ENCODE peak calls at places on chromosomes 5 and 9, in ten cellular contexts. One of them, this sample, is unnamed.

GRCh38 chr5:43000198-43000840 is 39.8 kb downstream of the ANXA2R start:
- DNase-seq in astrocyte: peak; percentile 60
- DNase-seq in A549: peak; percentile 55
- DNase-seq in PC-3: no peak
- DNase-seq in CD4-positive, alpha-beta memory T cell: no peak
- DNase-seq in Peyer's patch: no peak
- DNase-seq in K562: no peak
- DNase-seq in CD8-positive, alpha-beta T cell: no peak
- DNase-seq in RWPE2: no peak
- DNase-seq in heart right ventricle: no peak
- DNase-seq in this sample: no peak

GRCh38 chr9:100639851-100640250 is 62.0 kb downstream of the CAVIN4 start:
- DNase-seq in A549: no peak
- DNase-seq in CD4-positive, alpha-beta memory T cell: no peak
- DNase-seq in Peyer's patch: no peak
- DNase-seq in RWPE2: no peak
- DNase-seq in CD8-positive, alpha-beta T cell: no peak
- DNase-seq in K562: peak; percentile 7
- DNase-seq in PC-3: no peak
- DNase-seq in astrocyte: no peak
- DNase-seq in heart right ventricle: no peak
- DNase-seq in this sample: no peak

GRCh38 chr5:61784337-61784736 is 452.3 kb downstream of the ZSWIM6 start:
- DNase-seq in RWPE2: no peak
- DNase-seq in CD8-positive, alpha-beta T cell: no peak
- DNase-seq in PC-3: no peak
- DNase-seq in CD4-positive, alpha-beta memory T cell: no peak
- DNase-seq in K562: no peak
- DNase-seq in Peyer's patch: no peak
- DNase-seq in A549: no peak
- DNase-seq in astrocyte: peak; percentile 7
- DNase-seq in heart right ventricle: no peak
- DNase-seq in this sample: no peak

GRCh38 chr9:11011696-11012095 is 398.9 kb upstream of the PTPRD start:
- DNase-seq in heart right ventricle: no peak
- DNase-seq in PC-3: no peak
- DNase-seq in CD8-positive, alpha-beta T cell: no peak
- DNase-seq in A549: no peak
- DNase-seq in CD4-positive, alpha-beta memory T cell: no peak
- DNase-seq in RWPE2: no peak
- DNase-seq in Peyer's patch: no peak
- DNase-seq in astrocyte: no peak
- DNase-seq in K562: no peak
- DNase-seq in this sample: no peak

GRCh38 chr5:60023255-60023654 is 129.7 kb upstream of the PDE4D start:
- DNase-seq in CD8-positive, alpha-beta T cell: no peak
- DNase-seq in heart right ventricle: no peak
- DNase-seq in astrocyte: peak; percentile 82
- DNase-seq in K562: no peak
- DNase-seq in A549: no peak
- DNase-seq in CD4-positive, alpha-beta memory T cell: no peak
- DNase-seq in PC-3: no peak
- DNase-seq in RWPE2: no peak
- DNase-seq in Peyer's patch: no peak
- DNase-seq in this sample: peak; percentile 70

GRCh38 chr5:57175586-57175985 is 1.7 kb downstream of the GPBP1 start:
- DNase-seq in heart right ventricle: no peak
- DNase-seq in RWPE2: no peak
- DNase-seq in A549: no peak
- DNase-seq in K562: peak; percentile 43
- DNase-seq in CD4-positive, alpha-beta memory T cell: peak; percentile 36
- DNase-seq in PC-3: no peak
- DNase-seq in Peyer's patch: no peak
- DNase-seq in CD8-positive, alpha-beta T cell: peak; percentile 31
- DNase-seq in astrocyte: no peak
- DNase-seq in this sample: no peak

GRCh38 chr5:157303667-157304327 is 37.9 kb downstream of the CYFIP2 start:
- DNase-seq in CD8-positive, alpha-beta T cell: peak; percentile 63
- DNase-seq in CD4-positive, alpha-beta memory T cell: peak; percentile 66
- DNase-seq in PC-3: peak; percentile 57
- DNase-seq in astrocyte: no peak
- DNase-seq in A549: peak; percentile 17
- DNase-seq in Peyer's patch: no peak
- DNase-seq in RWPE2: no peak
- DNase-seq in heart right ventricle: peak; percentile 33
- DNase-seq in K562: peak; percentile 39
- DNase-seq in this sample: no peak

GRCh38 chr5:138138949-138139775 is at the start of gene NME5:
- DNase-seq in PC-3: peak; percentile 20
- DNase-seq in A549: no peak
- DNase-seq in astrocyte: peak; percentile 71
- DNase-seq in CD8-positive, alpha-beta T cell: no peak
- DNase-seq in CD4-positive, alpha-beta memory T cell: no peak
- DNase-seq in Peyer's patch: peak; percentile 54
- DNase-seq in RWPE2: no peak
- DNase-seq in heart right ventricle: peak; percentile 57
- DNase-seq in K562: no peak
- DNase-seq in this sample: peak; percentile 55

GRCh38 chr5:17748196-17748595 is 113.9 kb downstream of the TAF11L14 start:
- DNase-seq in A549: peak; percentile 9
- DNase-seq in CD4-positive, alpha-beta memory T cell: no peak
- DNase-seq in heart right ventricle: no peak
- DNase-seq in K562: no peak
- DNase-seq in PC-3: no peak
- DNase-seq in RWPE2: no peak
- DNase-seq in CD8-positive, alpha-beta T cell: no peak
- DNase-seq in astrocyte: no peak
- DNase-seq in Peyer's patch: no peak
- DNase-seq in this sample: no peak

GRCh38 chr5:178313316-178313715 is 80.7 kb upstream of the PHYKPL start:
- DNase-seq in astrocyte: no peak
- DNase-seq in CD4-positive, alpha-beta memory T cell: no peak
- DNase-seq in K562: no peak
- DNase-seq in CD8-positive, alpha-beta T cell: no peak
- DNase-seq in PC-3: no peak
- DNase-seq in RWPE2: peak; percentile 55
- DNase-seq in A549: no peak
- DNase-seq in heart right ventricle: no peak
- DNase-seq in Peyer's patch: peak; percentile 42
- DNase-seq in this sample: no peak

GRCh38 chr5:113343343-113343742 is 91.4 kb downstream of the TSSK1B start:
- DNase-seq in RWPE2: no peak
- DNase-seq in CD4-positive, alpha-beta memory T cell: no peak
- DNase-seq in CD8-positive, alpha-beta T cell: no peak
- DNase-seq in Peyer's patch: no peak
- DNase-seq in A549: no peak
- DNase-seq in heart right ventricle: peak; percentile 30
- DNase-seq in K562: no peak
- DNase-seq in PC-3: peak; percentile 57
- DNase-seq in astrocyte: peak; percentile 52
- DNase-seq in this sample: peak; percentile 66

GRCh38 chr5:159819671-159820411 is 96.4 kb upstream of the ADRA1B start:
- DNase-seq in PC-3: peak; percentile 82
- DNase-seq in RWPE2: peak; percentile 75
- DNase-seq in K562: no peak
- DNase-seq in Peyer's patch: no peak
- DNase-seq in CD8-positive, alpha-beta T cell: no peak
- DNase-seq in A549: peak; percentile 68
- DNase-seq in CD4-positive, alpha-beta memory T cell: no peak
- DNase-seq in astrocyte: no peak
- DNase-seq in heart right ventricle: peak; percentile 35
- DNase-seq in this sample: no peak

GRCh38 chr9:16726023-16726422 is 144.4 kb downstream of the BNC2 start:
- DNase-seq in K562: no peak
- DNase-seq in CD8-positive, alpha-beta T cell: no peak
- DNase-seq in A549: peak; percentile 48
- DNase-seq in heart right ventricle: no peak
- DNase-seq in astrocyte: peak; percentile 50
- DNase-seq in CD4-positive, alpha-beta memory T cell: no peak
- DNase-seq in RWPE2: no peak
- DNase-seq in Peyer's patch: no peak
- DNase-seq in PC-3: peak; percentile 40
- DNase-seq in this sample: peak; percentile 20

GRCh38 chr9:35923598-35923926 is 14.3 kb downstream of the SPAAR start:
- DNase-seq in CD8-positive, alpha-beta T cell: no peak
- DNase-seq in K562: peak; percentile 33
- DNase-seq in CD4-positive, alpha-beta memory T cell: no peak
- DNase-seq in PC-3: no peak
- DNase-seq in A549: no peak
- DNase-seq in astrocyte: no peak
- DNase-seq in RWPE2: no peak
- DNase-seq in Peyer's patch: no peak
- DNase-seq in heart right ventricle: no peak
- DNase-seq in this sample: no peak

GRCh38 chr9:35918780-35919179 is 9.5 kb downstream of the SPAAR start:
- DNase-seq in astrocyte: no peak
- DNase-seq in K562: peak; percentile 71
- DNase-seq in CD4-positive, alpha-beta memory T cell: no peak
- DNase-seq in A549: no peak
- DNase-seq in heart right ventricle: no peak
- DNase-seq in PC-3: no peak
- DNase-seq in Peyer's patch: no peak
- DNase-seq in RWPE2: no peak
- DNase-seq in CD8-positive, alpha-beta T cell: no peak
- DNase-seq in this sample: no peak

GRCh38 chr9:35919212-35920003 is 10.1 kb downstream of the SPAAR start:
- DNase-seq in A549: no peak
- DNase-seq in RWPE2: no peak
- DNase-seq in PC-3: no peak
- DNase-seq in CD8-positive, alpha-beta T cell: no peak
- DNase-seq in heart right ventricle: no peak
- DNase-seq in Peyer's patch: no peak
- DNase-seq in astrocyte: no peak
- DNase-seq in CD4-positive, alpha-beta memory T cell: no peak
- DNase-seq in K562: no peak
- DNase-seq in this sample: no peak

GRCh38 chr9:35917261-35917660 is 8.0 kb downstream of the SPAAR start:
- DNase-seq in K562: no peak
- DNase-seq in RWPE2: no peak
- DNase-seq in A549: no peak
- DNase-seq in heart right ventricle: no peak
- DNase-seq in astrocyte: no peak
- DNase-seq in CD8-positive, alpha-beta T cell: no peak
- DNase-seq in PC-3: no peak
- DNase-seq in CD4-positive, alpha-beta memory T cell: no peak
- DNase-seq in Peyer's patch: no peak
- DNase-seq in this sample: no peak

DNA sequence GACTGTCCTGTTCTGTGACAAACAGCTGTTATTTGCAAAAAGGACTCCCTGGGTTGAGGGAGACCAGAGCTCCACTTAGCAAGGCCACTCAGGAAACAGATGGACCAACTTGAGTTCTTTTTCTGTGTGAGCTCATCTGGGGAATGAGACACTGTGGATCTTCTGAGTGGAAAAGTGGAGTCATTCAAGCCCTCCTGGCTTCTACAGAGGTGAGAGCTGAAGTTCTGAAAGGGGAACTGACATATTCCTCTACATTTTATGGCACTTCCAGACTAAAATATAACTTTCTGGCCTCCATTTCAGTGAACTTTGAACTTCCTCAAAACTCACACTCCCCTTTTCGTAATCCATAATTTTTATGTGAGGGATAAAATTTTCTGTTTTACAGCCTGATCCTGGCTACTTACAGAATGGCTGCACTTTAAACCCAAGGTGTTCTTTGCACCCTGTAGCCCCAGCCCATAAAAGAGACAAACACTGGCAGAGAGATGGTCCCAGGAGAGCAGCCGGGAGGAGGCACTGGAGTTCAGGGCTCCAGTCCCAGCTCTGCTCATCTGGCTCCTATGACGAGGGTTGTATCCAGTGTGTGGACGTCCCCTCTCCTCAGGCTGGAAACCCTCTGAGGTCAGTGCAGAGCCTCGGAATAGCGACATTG is 10.8 kb downstream of the SPAAR start:
- DNase-seq in CD4-positive, alpha-beta memory T cell: no peak
- DNase-seq in RWPE2: no peak
- DNase-seq in astrocyte: no peak
- DNase-seq in CD8-positive, alpha-beta T cell: no peak
- DNase-seq in A549: no peak
- DNase-seq in K562: no peak
- DNase-seq in PC-3: no peak
- DNase-seq in Peyer's patch: peak; percentile 77
- DNase-seq in heart right ventricle: no peak
- DNase-seq in this sample: no peak
- H3K27ac ChIP-seq in CD4-positive, alpha-beta memory T cell: no peak overlapping the region
- H3K27ac ChIP-seq in RWPE2: no peak overlapping the region
- H3K27ac ChIP-seq in astrocyte: no peak overlapping the region
- H3K27ac ChIP-seq in CD8-positive, alpha-beta T cell: no peak overlapping the region
- H3K27ac ChIP-seq in A549: peak overlapping the region; percentile 32
- H3K27ac ChIP-seq in K562: peak overlapping the region; percentile 67
- H3K27ac ChIP-seq in PC-3: no peak overlapping the region
- H3K27ac ChIP-seq in Peyer's patch: peak overlapping the region; percentile 48
- H3K27ac ChIP-seq in heart right ventricle: peak overlapping the region; percentile 78
- H3K27ac ChIP-seq in this sample: no peak overlapping the region

DNA sequence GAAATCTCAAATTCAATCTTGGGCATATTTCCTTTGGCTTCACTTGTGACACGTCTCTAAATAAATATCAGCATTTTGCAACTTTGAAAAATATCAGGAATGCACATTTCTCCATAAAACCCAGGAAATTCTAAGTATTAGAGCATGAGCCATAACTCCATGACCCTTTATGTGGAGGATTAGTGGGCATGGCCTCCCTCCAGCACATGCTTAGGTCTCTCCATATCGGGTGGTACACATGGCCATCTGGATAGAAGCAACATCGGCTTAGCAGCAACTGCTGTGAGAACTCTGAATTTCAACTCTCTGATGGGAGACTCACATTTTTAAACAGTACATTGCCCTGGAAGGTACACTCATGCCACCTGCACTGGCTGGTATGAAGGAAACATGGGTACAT is 73.7 kb upstream of the EGFLAM start:
- DNase-seq in K562: no peak
- DNase-seq in CD4-positive, alpha-beta memory T cell: no peak
- DNase-seq in heart right ventricle: no peak
- DNase-seq in astrocyte: no peak
- DNase-seq in CD8-positive, alpha-beta T cell: no peak
- DNase-seq in A549: no peak
- DNase-seq in PC-3: no peak
- DNase-seq in RWPE2: no peak
- DNase-seq in Peyer's patch: no peak
- DNase-seq in this sample: no peak
- H3K4me3 ChIP-seq in K562: no peak overlapping the region
- H3K4me3 ChIP-seq in CD4-positive, alpha-beta memory T cell: no peak overlapping the region
- H3K4me3 ChIP-seq in heart right ventricle: no peak overlapping the region
- H3K4me3 ChIP-seq in astrocyte: no peak overlapping the region
- H3K4me3 ChIP-seq in CD8-positive, alpha-beta T cell: no peak overlapping the region
- H3K4me3 ChIP-seq in A549: no peak overlapping the region
- H3K4me3 ChIP-seq in PC-3: no peak overlapping the region
- H3K4me3 ChIP-seq in RWPE2: no peak overlapping the region
- H3K4me3 ChIP-seq in Peyer's patch: no peak overlapping the region
- H3K4me3 ChIP-seq in this sample: no peak overlapping the region

GRCh38 chr9:136603216-136603615 is 57.4 kb upstream of the NOTCH1 start:
- DNase-seq in heart right ventricle: no peak
- DNase-seq in CD8-positive, alpha-beta T cell: no peak
- DNase-seq in K562: no peak
- DNase-seq in PC-3: no peak
- DNase-seq in Peyer's patch: peak; percentile 78
- DNase-seq in A549: no peak
- DNase-seq in astrocyte: no peak
- DNase-seq in RWPE2: no peak
- DNase-seq in CD4-positive, alpha-beta memory T cell: no peak
- DNase-seq in this sample: no peak
- H3K27ac ChIP-seq in heart right ventricle: peak overlapping the region; percentile 74
- H3K27ac ChIP-seq in CD8-positive, alpha-beta T cell: no peak overlapping the region
- H3K27ac ChIP-seq in K562: no peak overlapping the region
- H3K27ac ChIP-seq in PC-3: no peak overlapping the region
- H3K27ac ChIP-seq in Peyer's patch: peak overlapping the region; percentile 66
- H3K27ac ChIP-seq in A549: no peak overlapping the region
- H3K27ac ChIP-seq in astrocyte: no peak overlapping the region
- H3K27ac ChIP-seq in RWPE2: no peak overlapping the region
- H3K27ac ChIP-seq in CD4-positive, alpha-beta memory T cell: no peak overlapping the region
- H3K27ac ChIP-seq in this sample: no peak overlapping the region

GRCh38 chr9:124908098-124908497 is 32.8 kb downstream of the GOLGA1 start:
- DNase-seq in CD8-positive, alpha-beta T cell: no peak
- DNase-seq in CD4-positive, alpha-beta memory T cell: no peak
- DNase-seq in RWPE2: no peak
- DNase-seq in Peyer's patch: no peak
- DNase-seq in K562: no peak
- DNase-seq in PC-3: no peak
- DNase-seq in heart right ventricle: no peak
- DNase-seq in astrocyte: no peak
- DNase-seq in A549: no peak
- DNase-seq in this sample: no peak
- H3K4me3 ChIP-seq in CD8-positive, alpha-beta T cell: no peak overlapping the region
- H3K4me3 ChIP-seq in CD4-positive, alpha-beta memory T cell: no peak overlapping the region
- H3K4me3 ChIP-seq in RWPE2: no peak overlapping the region
- H3K4me3 ChIP-seq in Peyer's patch: no peak overlapping the region
- H3K4me3 ChIP-seq in K562: no peak overlapping the region
- H3K4me3 ChIP-seq in PC-3: no peak overlapping the region
- H3K4me3 ChIP-seq in heart right ventricle: no peak overlapping the region
- H3K4me3 ChIP-seq in astrocyte: no peak overlapping the region
- H3K4me3 ChIP-seq in A549: no peak overlapping the region
- H3K4me3 ChIP-seq in this sample: no peak overlapping the region